ENCODE peak calls at places on chromosome 22, in four cellular contexts. N is neuronal stem cell, B is IMR-90, R is GM23248. S is an unnamed sample.

GRCh38 chr22:25998118-25998775 is 171.0 kb upstream of the SEZ6L start:
- DNase-seq in N (no peak), B (no peak), R (no peak), S (no peak)

GRCh38 chr22:36334838-36335603 is 52.7 kb downstream of the MYH9 start:
- DNase-seq in N (no peak), B (peak; percentile 84), R (peak; percentile 85), S (peak; percentile 76)

GRCh38 chr22:24523873-24524272 is 28.7 kb downstream of the UPB1 start:
- DNase-seq in N (no peak), B (peak; percentile 59), R (peak; percentile 64), S (no peak)

GRCh38 chr22:28947125-28947524 is 63.8 kb downstream of the ZNRF3 start:
- DNase-seq in N (no peak), B (no peak), R (no peak), S (no peak)

GRCh38 chr22:32823024-32823730 is 21.7 kb downstream of the TIMP3 start:
- DNase-seq in N (no peak), B (peak; percentile 44), R (no peak), S (no peak)

GRCh38 chr22:30015229-30015797 is 65.0 kb upstream of the HORMAD2 start:
- DNase-seq in N (no peak), B (peak; percentile 60), R (no peak), S (no peak)

GRCh38 chr22:32413715-32414114 is 1.7 kb upstream of the RTCB start:
- DNase-seq in N (no peak), B (peak; percentile 42), R (peak; percentile 44), S (peak; percentile 12)

GRCh38 chr22:29716814-29717213 is 3.0 kb upstream of the CABP7 start:
- DNase-seq in N (peak; percentile 86), B (peak; percentile 80), R (peak; percentile 82), S (peak; percentile 59)

GRCh38 chr22:42459273-42460040 is 27.3 kb upstream of the NFAM1 start:
- DNase-seq in N (no peak), B (no peak), R (no peak), S (no peak)

GRCh38 chr22:45541580-45541979 is 38.9 kb downstream of the FBLN1 start:
- DNase-seq in N (no peak), B (no peak), R (no peak), S (no peak)
- H3K4me2 ChIP-seq in N (no peak overlapping the region), B (no peak overlapping the region), R (no peak overlapping the region), S (no peak overlapping the region)

GRCh38 chr22:38110008-38110862 is at the start of gene BAIAP2L2:
- DNase-seq in N (no peak), B (no peak), R (no peak), S (no peak)
- H3K27ac ChIP-seq in N (no peak within 1 kb of the TSS), B (no peak within 1 kb of the TSS), R (no peak within 1 kb of the TSS), S (no peak within 1 kb of the TSS)

GRCh38 chr22:46084376-46084775 is 66.0 kb upstream of the PPARA start:
- DNase-seq in N (no peak), B (no peak), R (no peak), S (no peak)
- H3K4me1 ChIP-seq in N (no peaks in the 10 kb centered on the region), B (peaks cover 51% of the 10 kb centered on the region), R (peaks cover 41% of the 10 kb centered on the region), S (peaks cover 62% of the 10 kb centered on the region)

DNA sequence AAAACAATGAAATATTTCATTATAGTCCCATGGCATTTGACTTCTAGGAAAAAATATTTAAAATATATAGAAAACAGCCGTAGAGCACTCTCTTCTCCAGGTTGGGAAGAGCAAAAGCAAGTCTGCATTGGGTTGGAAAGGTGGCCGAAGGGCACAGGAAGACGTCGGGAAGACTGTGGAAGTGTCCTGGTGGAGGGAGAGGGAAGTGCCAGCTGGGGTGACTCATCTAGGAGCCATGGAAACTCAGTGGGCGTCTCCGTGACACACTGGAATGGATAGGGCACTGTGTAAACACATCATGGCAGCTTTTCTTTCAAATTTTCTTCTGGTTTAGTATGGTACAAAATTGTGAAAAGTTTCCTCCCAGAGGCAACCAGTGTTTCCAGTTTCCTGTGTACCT is 12.7 kb downstream of the GTPBP1 start:
- DNase-seq in N (no peak), B (peak; percentile 81), R (peak; percentile 96), S (peak; percentile 76)
- H3K4me2 ChIP-seq in N (no peak overlapping the region), B (no peak overlapping the region), R (peak overlapping the region; percentile 65), S (peak overlapping the region; percentile 31)

GRCh38 chr22:22388494-22388893 is 120.0 kb downstream of the ZNF280B start:
- DNase-seq in N (no peak), B (no peak), R (no peak), S (no peak)
- H3K27ac ChIP-seq in N (no peak overlapping the region), B (no peak overlapping the region), R (no peak overlapping the region), S (no peak overlapping the region)

GRCh38 chr22:19174106-19175025 is 4.2 kb downstream of the SLC25A1 start:
- DNase-seq in N (no peak), B (peak; percentile 42), R (peak; percentile 87), S (peak; percentile 55)
- H3K4me1 ChIP-seq in N (peaks cover 40% of the 10 kb centered on the region), B (peaks cover 35% of the 10 kb centered on the region), R (peaks cover 20% of the 10 kb centered on the region), S (peaks cover 62% of the 10 kb centered on the region)

DNA sequence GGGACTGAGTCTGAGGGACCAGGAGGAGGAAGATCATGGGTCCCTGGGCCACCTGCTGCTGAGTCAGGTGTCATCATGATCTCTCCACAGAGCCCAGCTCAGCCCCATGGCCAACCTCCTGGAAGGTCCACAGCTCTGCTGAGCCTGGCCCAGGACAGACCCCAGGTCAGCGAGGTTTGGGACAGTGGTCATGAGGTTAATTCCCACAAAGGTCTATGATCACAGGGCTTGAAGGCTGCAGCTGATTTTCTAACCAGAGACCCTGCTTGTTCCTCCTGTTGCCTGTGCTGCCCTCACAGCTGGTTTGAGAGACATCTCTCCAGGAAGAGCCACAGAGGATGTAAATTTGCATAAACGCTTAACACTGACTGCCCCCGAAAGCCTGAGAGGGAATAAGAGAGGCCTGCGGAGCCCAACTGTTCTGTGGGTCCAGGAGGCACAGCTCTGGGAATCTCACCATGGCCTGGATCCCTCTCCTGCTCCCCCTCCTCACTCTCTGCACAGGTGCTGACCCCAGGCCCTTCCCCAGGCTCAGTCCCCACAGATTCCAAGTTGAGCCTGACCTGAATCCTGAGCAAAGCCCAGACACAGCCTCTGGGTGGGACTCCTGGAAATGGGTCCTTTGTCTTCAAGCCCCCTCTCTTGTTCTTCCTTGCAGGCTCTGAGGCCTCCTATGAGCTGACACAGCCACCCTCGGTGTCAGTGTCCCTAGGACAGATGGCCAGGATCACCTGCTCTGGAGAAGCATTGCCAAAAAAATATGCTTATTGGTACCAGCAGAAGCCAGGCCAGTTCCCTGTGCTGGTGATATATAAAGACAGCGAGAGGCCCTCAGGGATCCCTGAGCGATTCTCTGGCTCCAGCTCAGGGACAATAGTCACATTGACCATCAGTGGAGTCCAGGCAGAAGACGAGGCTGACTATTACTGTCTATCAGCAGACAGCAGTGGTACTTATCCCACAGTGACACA is 102.8 kb downstream of the GGTLC2 start:
- DNase-seq in N (no peak), B (no peak), R (no peak), S (no peak)
- H3K4me2 ChIP-seq in N (no peak overlapping the region), B (no peak overlapping the region), R (no peak overlapping the region), S (no peak overlapping the region)

GRCh38 chr22:21736084-21736642 is 569 bp upstream of the YPEL1 start:
- DNase-seq in N (no peak), B (no peak), R (no peak), S (no peak)
- H3K27ac ChIP-seq in N (peak overlapping the region; percentile 67), B (no peak overlapping the region), R (no peak overlapping the region), S (no peak overlapping the region)

GRCh38 chr22:20945578-20945934 is 21.5 kb upstream of the AIFM3 start:
- DNase-seq in N (no peak), B (no peak), R (no peak), S (no peak)
- H3K4me1 ChIP-seq in N (no peaks in the 10 kb centered on the region), B (peaks cover 9% of the 10 kb centered on the region), R (peaks cover 25% of the 10 kb centered on the region), S (peaks cover 28% of the 10 kb centered on the region)

GRCh38 chr22:39097098-39098020 is at the start of gene APOBEC3H:
- DNase-seq in N (no peak), B (no peak), R (no peak), S (peak; percentile 91)
- H3K4me2 ChIP-seq in N (no peak within 1 kb of the TSS), B (no peak within 1 kb of the TSS), R (no peak within 1 kb of the TSS), S (peak within 1 kb of the TSS; percentile 74)